ENCODE peak calls at places on chromosomes 3 and 15, in nine cellular contexts. One of them, this sample, is unnamed.

GRCh38 chr15:58734859-58735258 is 14.6 kb downstream of the ADAM10 start:
- DNase-seq in fibroblast of mammary gland: peak
- DNase-seq in lower lobe of right lung: no peak
- DNase-seq in tibial artery: no peak
- DNase-seq in CD4-positive, alpha-beta memory T cell: no peak
- DNase-seq in cardiac fibroblast: no peak
- DNase-seq in upper lobe of left lung: no peak
- DNase-seq in neuronal stem cell: no peak
- DNase-seq in upper lobe of right lung: no peak
- DNase-seq in this sample: no peak

GRCh38 chr3:99410789-99411311 is 227.5 kb upstream of the COL8A1 start:
- DNase-seq in CD4-positive, alpha-beta memory T cell: no peak
- DNase-seq in neuronal stem cell: peak
- DNase-seq in fibroblast of mammary gland: peak
- DNase-seq in cardiac fibroblast: peak
- DNase-seq in upper lobe of left lung: no peak
- DNase-seq in lower lobe of right lung: no peak
- DNase-seq in upper lobe of right lung: no peak
- DNase-seq in tibial artery: no peak
- DNase-seq in this sample: no peak

GRCh38 chr15:80549191-80549590 is 145.0 kb downstream of the ARNT2 start:
- DNase-seq in upper lobe of right lung: no peak
- DNase-seq in tibial artery: no peak
- DNase-seq in neuronal stem cell: no peak
- DNase-seq in upper lobe of left lung: no peak
- DNase-seq in cardiac fibroblast: peak
- DNase-seq in fibroblast of mammary gland: peak
- DNase-seq in CD4-positive, alpha-beta memory T cell: no peak
- DNase-seq in lower lobe of right lung: no peak
- DNase-seq in this sample: no peak

GRCh38 chr15:97961067-97961954 is 808 bp downstream of the ARRDC4 start:
- DNase-seq in CD4-positive, alpha-beta memory T cell: no peak
- DNase-seq in upper lobe of right lung: peak
- DNase-seq in lower lobe of right lung: peak
- DNase-seq in cardiac fibroblast: peak
- DNase-seq in tibial artery: peak
- DNase-seq in fibroblast of mammary gland: peak
- DNase-seq in neuronal stem cell: peak
- DNase-seq in upper lobe of left lung: peak
- DNase-seq in this sample: no peak

GRCh38 chr15:99442268-99442897 is 123.4 kb upstream of the MEF2A start:
- DNase-seq in lower lobe of right lung: no peak
- DNase-seq in neuronal stem cell: no peak
- DNase-seq in upper lobe of left lung: no peak
- DNase-seq in fibroblast of mammary gland: peak
- DNase-seq in upper lobe of right lung: peak
- DNase-seq in cardiac fibroblast: peak
- DNase-seq in CD4-positive, alpha-beta memory T cell: no peak
- DNase-seq in tibial artery: peak
- DNase-seq in this sample: no peak

GRCh38 chr3:160478338-160478737 is 28.8 kb upstream of the TRIM59 start:
- DNase-seq in upper lobe of right lung: no peak
- DNase-seq in fibroblast of mammary gland: peak
- DNase-seq in lower lobe of right lung: no peak
- DNase-seq in neuronal stem cell: no peak
- DNase-seq in upper lobe of left lung: no peak
- DNase-seq in cardiac fibroblast: peak
- DNase-seq in CD4-positive, alpha-beta memory T cell: no peak
- DNase-seq in tibial artery: no peak
- DNase-seq in this sample: no peak

GRCh38 chr3:194808709-194809108 is 123.0 kb downstream of the FAM43A start:
- DNase-seq in fibroblast of mammary gland: peak
- DNase-seq in cardiac fibroblast: peak
- DNase-seq in upper lobe of left lung: no peak
- DNase-seq in upper lobe of right lung: no peak
- DNase-seq in neuronal stem cell: no peak
- DNase-seq in CD4-positive, alpha-beta memory T cell: no peak
- DNase-seq in tibial artery: no peak
- DNase-seq in lower lobe of right lung: no peak
- DNase-seq in this sample: no peak

GRCh38 chr3:32392530-32393302 is 1.1 kb downstream of the CMTM7 start:
- DNase-seq in cardiac fibroblast: peak
- DNase-seq in CD4-positive, alpha-beta memory T cell: no peak
- DNase-seq in neuronal stem cell: no peak
- DNase-seq in upper lobe of right lung: peak
- DNase-seq in upper lobe of left lung: no peak
- DNase-seq in fibroblast of mammary gland: peak
- DNase-seq in tibial artery: peak
- DNase-seq in lower lobe of right lung: peak
- DNase-seq in this sample: no peak

GRCh38 chr15:80154336-80154735 is 1.5 kb downstream of the FAH start:
- DNase-seq in upper lobe of left lung: no peak
- DNase-seq in neuronal stem cell: no peak
- DNase-seq in CD4-positive, alpha-beta memory T cell: no peak
- DNase-seq in tibial artery: no peak
- DNase-seq in lower lobe of right lung: no peak
- DNase-seq in fibroblast of mammary gland: peak
- DNase-seq in cardiac fibroblast: peak
- DNase-seq in upper lobe of right lung: no peak
- DNase-seq in this sample: no peak

GRCh38 chr3:127079211-127079610 is 96.3 kb downstream of the PLXNA1 start:
- DNase-seq in tibial artery: no peak
- DNase-seq in lower lobe of right lung: peak
- DNase-seq in CD4-positive, alpha-beta memory T cell: no peak
- DNase-seq in upper lobe of right lung: no peak
- DNase-seq in cardiac fibroblast: no peak
- DNase-seq in upper lobe of left lung: no peak
- DNase-seq in neuronal stem cell: no peak
- DNase-seq in fibroblast of mammary gland: no peak
- DNase-seq in this sample: no peak

GRCh38 chr3:168040624-168041208 is 55.0 kb downstream of the GOLIM4 start:
- DNase-seq in CD4-positive, alpha-beta memory T cell: no peak
- DNase-seq in upper lobe of left lung: no peak
- DNase-seq in fibroblast of mammary gland: peak
- DNase-seq in neuronal stem cell: no peak
- DNase-seq in tibial artery: no peak
- DNase-seq in upper lobe of right lung: no peak
- DNase-seq in lower lobe of right lung: no peak
- DNase-seq in cardiac fibroblast: peak
- DNase-seq in this sample: no peak

GRCh38 chr15:56244237-56244810 is 645 bp upstream of the RFX7 start:
- DNase-seq in upper lobe of right lung: peak
- DNase-seq in upper lobe of left lung: no peak
- DNase-seq in lower lobe of right lung: peak
- DNase-seq in tibial artery: peak
- DNase-seq in CD4-positive, alpha-beta memory T cell: no peak
- DNase-seq in cardiac fibroblast: peak
- DNase-seq in fibroblast of mammary gland: peak
- DNase-seq in neuronal stem cell: peak
- DNase-seq in this sample: no peak

GRCh38 chr3:127792664-127793292 is 29.5 kb downstream of the MGLL start:
- DNase-seq in upper lobe of left lung: no peak
- DNase-seq in neuronal stem cell: no peak
- DNase-seq in upper lobe of right lung: peak
- DNase-seq in lower lobe of right lung: no peak
- DNase-seq in fibroblast of mammary gland: peak
- DNase-seq in CD4-positive, alpha-beta memory T cell: no peak
- DNase-seq in cardiac fibroblast: peak
- DNase-seq in tibial artery: peak
- DNase-seq in this sample: no peak

GRCh38 chr3:8574040-8574669 is 70.4 kb downstream of the SSUH2 start:
- DNase-seq in cardiac fibroblast: no peak
- DNase-seq in upper lobe of left lung: no peak
- DNase-seq in lower lobe of right lung: no peak
- DNase-seq in tibial artery: no peak
- DNase-seq in fibroblast of mammary gland: no peak
- DNase-seq in neuronal stem cell: no peak
- DNase-seq in upper lobe of right lung: no peak
- DNase-seq in CD4-positive, alpha-beta memory T cell: no peak
- DNase-seq in this sample: no peak

GRCh38 chr3:126158912-126159227 is 21.5 kb downstream of the ALDH1L1 start:
- DNase-seq in CD4-positive, alpha-beta memory T cell: no peak
- DNase-seq in upper lobe of right lung: no peak
- DNase-seq in upper lobe of left lung: no peak
- DNase-seq in lower lobe of right lung: no peak
- DNase-seq in neuronal stem cell: no peak
- DNase-seq in fibroblast of mammary gland: no peak
- DNase-seq in cardiac fibroblast: no peak
- DNase-seq in tibial artery: no peak
- DNase-seq in this sample: no peak

GRCh38 chr3:24305795-24306467 is 188.7 kb downstream of the THRB start:
- DNase-seq in neuronal stem cell: peak
- DNase-seq in upper lobe of right lung: no peak
- DNase-seq in upper lobe of left lung: no peak
- DNase-seq in fibroblast of mammary gland: peak
- DNase-seq in CD4-positive, alpha-beta memory T cell: no peak
- DNase-seq in lower lobe of right lung: no peak
- DNase-seq in tibial artery: no peak
- DNase-seq in cardiac fibroblast: peak
- DNase-seq in this sample: no peak

GRCh38 chr3:125959317-125960065 is 9.5 kb upstream of the ROPN1B start:
- DNase-seq in neuronal stem cell: no peak
- DNase-seq in lower lobe of right lung: peak
- DNase-seq in tibial artery: no peak
- DNase-seq in fibroblast of mammary gland: no peak
- DNase-seq in upper lobe of left lung: peak
- DNase-seq in upper lobe of right lung: peak
- DNase-seq in cardiac fibroblast: no peak
- DNase-seq in CD4-positive, alpha-beta memory T cell: no peak
- DNase-seq in this sample: no peak

GRCh38 chr3:33355611-33356010 is 78.4 kb downstream of the FBXL2 start:
- DNase-seq in fibroblast of mammary gland: peak
- DNase-seq in upper lobe of right lung: no peak
- DNase-seq in neuronal stem cell: no peak
- DNase-seq in CD4-positive, alpha-beta memory T cell: no peak
- DNase-seq in upper lobe of left lung: no peak
- DNase-seq in lower lobe of right lung: no peak
- DNase-seq in tibial artery: no peak
- DNase-seq in cardiac fibroblast: peak
- DNase-seq in this sample: no peak

GRCh38 chr15:93486407-93487117 is 397.6 kb upstream of the RGMA start:
- DNase-seq in upper lobe of right lung: no peak
- DNase-seq in CD4-positive, alpha-beta memory T cell: no peak
- DNase-seq in lower lobe of right lung: no peak
- DNase-seq in fibroblast of mammary gland: no peak
- DNase-seq in tibial artery: no peak
- DNase-seq in cardiac fibroblast: no peak
- DNase-seq in upper lobe of left lung: no peak
- DNase-seq in neuronal stem cell: no peak
- DNase-seq in this sample: no peak

GRCh38 chr3:136960838-136961836 is 3.4 kb downstream of the IL20RB start:
- DNase-seq in fibroblast of mammary gland: peak
- DNase-seq in cardiac fibroblast: no peak
- DNase-seq in upper lobe of right lung: no peak
- DNase-seq in tibial artery: no peak
- DNase-seq in upper lobe of left lung: no peak
- DNase-seq in neuronal stem cell: no peak
- DNase-seq in CD4-positive, alpha-beta memory T cell: no peak
- DNase-seq in lower lobe of right lung: no peak
- DNase-seq in this sample: no peak

GRCh38 chr15:34799149-34799824 is 3.9 kb upstream of the ACTC1 start:
- DNase-seq in neuronal stem cell: no peak
- DNase-seq in CD4-positive, alpha-beta memory T cell: no peak
- DNase-seq in cardiac fibroblast: peak
- DNase-seq in fibroblast of mammary gland: no peak
- DNase-seq in upper lobe of left lung: peak
- DNase-seq in tibial artery: peak
- DNase-seq in upper lobe of right lung: no peak
- DNase-seq in lower lobe of right lung: no peak
- DNase-seq in this sample: no peak
- H3K4me3 ChIP-seq in neuronal stem cell: no peak
- H3K4me3 ChIP-seq in CD4-positive, alpha-beta memory T cell: no peak
- H3K4me3 ChIP-seq in cardiac fibroblast: no peak
- H3K4me3 ChIP-seq in fibroblast of mammary gland: no peak
- H3K4me3 ChIP-seq in upper lobe of left lung: no peak
- H3K4me3 ChIP-seq in tibial artery: no peak
- H3K4me3 ChIP-seq in upper lobe of right lung: no peak
- H3K4me3 ChIP-seq in lower lobe of right lung: no peak
- H3K4me3 ChIP-seq in this sample: no peak

DNA sequence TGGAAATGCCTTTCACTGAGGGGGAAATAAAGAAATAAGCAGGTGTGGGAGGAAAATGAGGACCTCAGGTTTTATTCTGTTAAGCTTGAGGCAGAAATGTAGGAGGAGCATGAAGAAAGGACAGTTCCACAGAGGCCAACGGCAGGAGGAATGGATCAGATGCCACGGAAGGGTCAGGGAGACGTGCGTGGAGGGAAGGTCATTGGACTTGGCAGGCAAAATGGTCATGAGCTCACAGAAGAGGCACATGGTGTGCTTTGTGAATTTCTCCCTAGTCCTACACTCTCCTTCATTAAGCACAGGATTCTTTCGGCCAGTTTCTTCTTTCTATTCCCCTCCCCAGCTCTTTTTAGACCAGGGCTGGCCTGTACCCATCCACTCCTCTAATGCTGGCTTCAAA is 32.5 kb upstream of the THSD4 start:
- DNase-seq in tibial artery: peak
- DNase-seq in upper lobe of left lung: no peak
- DNase-seq in CD4-positive, alpha-beta memory T cell: no peak
- DNase-seq in upper lobe of right lung: no peak
- DNase-seq in fibroblast of mammary gland: peak
- DNase-seq in lower lobe of right lung: no peak
- DNase-seq in cardiac fibroblast: no peak
- DNase-seq in neuronal stem cell: no peak
- DNase-seq in this sample: no peak
- H3K4me3 ChIP-seq in tibial artery: peak
- H3K4me3 ChIP-seq in upper lobe of left lung: no peak
- H3K4me3 ChIP-seq in CD4-positive, alpha-beta memory T cell: no peak
- H3K4me3 ChIP-seq in upper lobe of right lung: no peak
- H3K4me3 ChIP-seq in fibroblast of mammary gland: no peak
- H3K4me3 ChIP-seq in lower lobe of right lung: no peak
- H3K4me3 ChIP-seq in cardiac fibroblast: no peak
- H3K4me3 ChIP-seq in neuronal stem cell: no peak
- H3K4me3 ChIP-seq in this sample: no peak

DNA sequence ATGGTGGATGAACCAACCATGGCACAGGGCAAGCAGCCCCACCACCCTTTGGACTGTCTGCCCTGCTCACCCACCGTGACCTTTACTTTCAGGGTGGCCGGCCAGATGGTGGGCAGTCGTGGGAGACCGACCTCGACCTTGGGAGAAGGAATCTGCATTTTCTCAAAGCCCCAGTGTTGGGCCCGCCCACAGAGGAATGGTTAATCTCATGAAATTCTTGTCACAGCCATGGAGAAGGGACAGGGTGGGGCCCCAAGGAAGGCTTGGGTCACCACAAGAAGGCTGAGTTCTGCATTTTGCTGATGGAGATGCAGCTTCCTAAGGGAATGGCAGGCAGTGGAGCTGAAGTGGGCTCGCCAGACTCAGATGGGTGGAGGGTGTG is 2.9 kb downstream of the PLXND1 start:
- DNase-seq in tibial artery: no peak
- DNase-seq in upper lobe of left lung: peak
- DNase-seq in fibroblast of mammary gland: no peak
- DNase-seq in neuronal stem cell: no peak
- DNase-seq in CD4-positive, alpha-beta memory T cell: no peak
- DNase-seq in lower lobe of right lung: no peak
- DNase-seq in upper lobe of right lung: no peak
- DNase-seq in cardiac fibroblast: no peak
- DNase-seq in this sample: no peak
- H3K4me3 ChIP-seq in tibial artery: peak
- H3K4me3 ChIP-seq in upper lobe of left lung: no peak
- H3K4me3 ChIP-seq in fibroblast of mammary gland: peak
- H3K4me3 ChIP-seq in neuronal stem cell: no peak
- H3K4me3 ChIP-seq in CD4-positive, alpha-beta memory T cell: no peak
- H3K4me3 ChIP-seq in lower lobe of right lung: peak
- H3K4me3 ChIP-seq in upper lobe of right lung: peak
- H3K4me3 ChIP-seq in cardiac fibroblast: peak
- H3K4me3 ChIP-seq in this sample: no peak

GRCh38 chr15:90915216-90915807 is 12.2 kb downstream of the MAN2A2 start:
- DNase-seq in upper lobe of right lung: no peak
- DNase-seq in upper lobe of left lung: no peak
- DNase-seq in lower lobe of right lung: peak
- DNase-seq in CD4-positive, alpha-beta memory T cell: no peak
- DNase-seq in tibial artery: no peak
- DNase-seq in fibroblast of mammary gland: no peak
- DNase-seq in cardiac fibroblast: no peak
- DNase-seq in neuronal stem cell: no peak
- DNase-seq in this sample: no peak
- H3K4me3 ChIP-seq in upper lobe of right lung: no peak
- H3K4me3 ChIP-seq in upper lobe of left lung: no peak
- H3K4me3 ChIP-seq in lower lobe of right lung: no peak
- H3K4me3 ChIP-seq in CD4-positive, alpha-beta memory T cell: no peak
- H3K4me3 ChIP-seq in tibial artery: no peak
- H3K4me3 ChIP-seq in fibroblast of mammary gland: no peak
- H3K4me3 ChIP-seq in cardiac fibroblast: no peak
- H3K4me3 ChIP-seq in neuronal stem cell: no peak
- H3K4me3 ChIP-seq in this sample: no peak